ENCODE peak calls at places on chromosome 2, in seven cellular contexts. I is HFFc6, B is psoas muscle, C is GM12865, H is cardiac fibroblast, P is endothelial cell, Q is tibial artery. A is an unnamed sample.

GRCh38 chr2:28869494-28870145 is 489 bp downstream of the TRMT61B start:
- DNase-seq in I (peak), P (no peak), C (peak), B (no peak), H (no peak), Q (peak), A (peak)

GRCh38 chr2:147030966-147031760 is 813.7 kb upstream of the ACVR2A start:
- DNase-seq in B (no peak), P (no peak), I (no peak), C (no peak), H (peak), Q (no peak), A (no peak)

GRCh38 chr2:48566582-48566981 is 36.6 kb downstream of the STON1 start:
- DNase-seq in C (no peak), I (peak), Q (no peak), B (no peak), P (no peak), H (peak), A (no peak)

GRCh38 chr2:95016616-95017307 is 8.7 kb upstream of the MAL start:
- DNase-seq in I (no peak), B (no peak), Q (no peak), P (no peak), H (no peak), C (no peak), A (no peak)

GRCh38 chr2:40177366-40177765 is 274.5 kb downstream of the SLC8A1 start:
- DNase-seq in P (no peak), B (no peak), C (no peak), Q (no peak), H (no peak), I (no peak), A (no peak)

GRCh38 chr2:96806468-96807126 is 9.5 kb upstream of the CNNM3 start:
- DNase-seq in P (no peak), Q (no peak), C (peak), I (no peak), H (no peak), B (no peak), A (peak)

GRCh38 chr2:60565472-60565871 is 12.0 kb upstream of the BCL11A start:
- DNase-seq in P (peak), Q (no peak), I (no peak), B (no peak), H (peak), C (peak), A (no peak)

GRCh38 chr2:203670939-203671338 is 35.5 kb upstream of the CD28 start:
- DNase-seq in P (no peak), I (no peak), B (no peak), H (peak), Q (no peak), C (no peak), A (no peak)

GRCh38 chr2:46839045-46839444 is 76.6 kb downstream of the MCFD2 start:
- DNase-seq in B (no peak), P (no peak), I (no peak), C (no peak), H (no peak), Q (no peak), A (no peak)

GRCh38 chr2:149001496-149001895 is 37.0 kb upstream of the LYPD6B start:
- DNase-seq in C (no peak), P (no peak), H (no peak), Q (no peak), I (no peak), B (no peak), A (no peak)

GRCh38 chr2:100877555-100877954 is 57.6 kb downstream of the NPAS2 start:
- DNase-seq in H (peak), I (peak), C (no peak), P (no peak), Q (no peak), B (no peak), A (no peak)

GRCh38 chr2:99643824-99644787 is 154.3 kb upstream of the REV1 start:
- DNase-seq in P (no peak), H (peak), C (no peak), Q (peak), B (no peak), I (peak), A (no peak)

GRCh38 chr2:149894226-149894625 is 306.7 kb upstream of the MMADHC start:
- DNase-seq in H (no peak), P (no peak), B (no peak), C (no peak), I (no peak), Q (no peak), A (no peak)

GRCh38 chr2:66322481-66322880 is 112.4 kb upstream of the MEIS1 start:
- DNase-seq in H (no peak), I (no peak), Q (no peak), B (no peak), P (no peak), C (no peak), A (no peak)

GRCh38 chr2:66318009-66318561 is 116.8 kb upstream of the MEIS1 start:
- DNase-seq in H (no peak), I (no peak), P (no peak), Q (no peak), C (no peak), B (no peak), A (no peak)

DNA sequence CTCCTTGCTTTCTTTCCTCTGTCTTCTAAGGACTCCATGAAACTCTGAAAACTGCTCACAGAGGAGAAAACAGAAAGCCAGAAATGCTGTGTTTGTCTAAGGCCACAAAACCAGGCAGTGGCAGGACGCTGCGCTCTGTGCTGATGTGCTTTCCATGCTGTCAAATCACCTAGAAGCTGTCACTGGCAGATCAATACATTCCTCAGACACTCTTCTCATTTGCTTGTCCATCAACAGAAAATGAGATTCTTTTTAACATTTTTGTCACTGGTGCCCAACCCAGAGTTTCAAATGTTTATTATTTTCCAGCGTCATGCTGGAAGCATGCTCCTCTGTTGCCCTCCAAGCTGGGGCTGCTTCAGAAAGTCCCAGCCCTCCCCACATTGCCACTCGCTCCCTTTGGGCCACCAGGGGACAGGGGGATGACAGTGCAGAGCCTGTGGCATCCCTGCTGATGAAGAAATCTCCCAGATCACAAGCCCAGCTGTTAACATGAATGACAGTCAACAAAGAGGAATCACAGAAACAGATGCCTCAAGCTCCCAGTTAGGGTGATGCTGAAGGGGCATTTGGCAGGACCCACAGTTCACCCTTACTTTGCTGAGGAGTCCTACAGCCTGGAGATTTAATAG is 117.5 kb upstream of the MEIS1 start:
- DNase-seq in B (no peak), H (no peak), I (no peak), C (no peak), Q (no peak), P (no peak), A (no peak)
- TF ChIP-seq CTCF in B (no peak), H (no peak), I (no peak), C (no peak), Q (no peak), P (no peak), A (no peak)

GRCh38 chr2:239500915-239501630 is 100.3 kb upstream of the HDAC4 start:
- DNase-seq in B (no peak), Q (no peak), I (no peak), C (no peak), H (no peak), P (no peak), A (no peak)
- TF ChIP-seq CTCF in B (no peak), Q (no peak), I (no peak), C (no peak), H (no peak), P (no peak), A (no peak)

DNA sequence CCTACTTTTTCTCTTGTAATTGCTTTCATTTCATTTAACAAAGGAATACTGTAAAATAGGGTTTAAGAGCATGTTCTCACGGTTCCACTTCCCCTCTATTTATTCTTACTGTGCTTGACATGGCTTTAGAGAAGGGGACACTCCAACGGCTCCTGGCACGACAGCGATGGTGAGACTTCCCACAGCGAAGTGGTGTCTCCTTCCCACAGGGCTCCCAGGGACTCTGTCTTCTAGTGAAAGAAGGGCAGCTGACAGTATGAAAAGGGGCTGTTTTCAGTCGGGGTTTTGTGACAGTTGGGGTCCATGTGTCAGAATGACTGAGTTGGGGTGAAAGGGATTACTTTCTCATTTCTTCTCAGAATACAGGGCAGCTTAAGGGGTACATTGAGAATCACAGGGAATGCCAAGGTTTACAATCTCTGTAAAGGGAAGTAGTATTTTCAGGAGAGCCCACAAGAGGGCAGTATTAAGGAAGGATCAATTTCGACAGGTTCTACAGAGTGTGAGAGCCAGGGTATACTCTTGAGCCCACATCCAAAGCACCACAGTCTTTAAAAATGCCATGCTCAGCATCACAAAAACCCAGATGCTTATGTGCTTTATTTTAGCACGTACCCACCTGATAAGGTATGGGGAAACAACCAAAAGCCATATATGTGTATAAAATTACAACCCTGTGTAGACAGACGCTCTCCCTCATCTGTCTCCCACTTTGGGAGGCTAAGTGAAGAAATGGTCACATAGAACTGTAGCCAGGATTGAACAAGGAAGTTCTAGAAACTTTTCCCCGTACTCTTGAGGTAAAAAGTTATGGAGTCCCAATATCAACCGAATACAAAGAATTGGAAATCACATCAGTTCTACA is 31.3 kb upstream of the RAPGEF4 start:
- DNase-seq in P (peak), H (peak), C (peak), B (no peak), I (peak), Q (no peak), A (peak)
- TF ChIP-seq CTCF in P (peak), H (peak), C (peak), B (peak), I (peak), Q (peak), A (peak)

DNA sequence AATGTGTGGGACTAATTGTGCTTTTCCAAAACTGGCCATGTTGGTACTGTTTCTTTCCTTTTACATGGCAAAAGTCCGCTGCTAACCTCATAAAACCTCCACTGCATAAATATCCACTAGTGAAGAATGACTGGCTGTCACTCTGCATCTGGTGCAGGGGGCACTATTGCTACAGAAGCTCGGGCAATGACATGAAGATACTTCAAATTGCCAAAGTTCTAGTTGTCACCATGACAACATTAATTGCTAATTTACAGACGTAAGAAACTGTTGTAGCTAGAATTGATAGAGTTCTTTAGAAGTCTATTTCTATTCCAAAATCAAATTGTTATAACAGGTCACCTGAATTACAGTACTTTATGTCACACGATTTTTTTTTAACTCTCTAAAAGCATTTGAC is 861 bp downstream of the CFAP210 start:
- DNase-seq in H (no peak), I (no peak), C (peak), P (no peak), Q (no peak), B (no peak), A (no peak)
- TF ChIP-seq CTCF in H (no peak), I (peak), C (no peak), P (no peak), Q (no peak), B (no peak), A (peak)

GRCh38 chr2:172423120-172423519 is 4.3 kb upstream of the ITGA6 start:
- DNase-seq in H (no peak), P (no peak), C (no peak), B (no peak), I (no peak), Q (no peak), A (no peak)

GRCh38 chr2:172426635-172427255 is 641 bp upstream of the ITGA6 start:
- DNase-seq in I (no peak), Q (no peak), H (no peak), C (no peak), P (no peak), B (no peak), A (no peak)

GRCh38 chr2:172427990-172428840 is 829 bp downstream of the ITGA6 start:
- DNase-seq in Q (no peak), C (peak), I (no peak), H (no peak), P (peak), B (peak), A (no peak)

GRCh38 chr2:172427256-172427989 is at the start of gene ITGA6:
- DNase-seq in H (peak), I (peak), C (peak), Q (peak), B (peak), P (peak), A (peak)

GRCh38 chr2:172425336-172425735 is 2.0 kb upstream of the ITGA6 start:
- DNase-seq in C (no peak), P (no peak), I (no peak), B (no peak), Q (no peak), H (no peak), A (no peak)
- TF ChIP-seq CTCF in C (no peak), P (no peak), I (no peak), B (no peak), Q (no peak), H (no peak), A (no peak)